ENCODE peak calls at places on chromosomes 13 and 19, in four cellular contexts. P is spleen, X is GM12878, Y is K562. G is an unnamed sample.

GRCh38 chr19:326851-327250 is 17.7 kb downstream of the MIER2 start:
- DNase-seq in P (no peak), X (no peak), Y (no peak), G (no peak)

GRCh38 chr19:1069009-1069779 is 2.2 kb downstream of the ARHGAP45 start:
- DNase-seq in P (peak), X (no peak), Y (no peak), G (no peak)

GRCh38 chr19:30212574-30212973 is 159.6 kb upstream of the ZNF536 start:
- DNase-seq in P (no peak), X (no peak), Y (no peak), G (no peak)

GRCh38 chr19:46866407-46867132 is 5.8 kb downstream of the ARHGAP35 start:
- DNase-seq in P (no peak), X (no peak), Y (peak), G (no peak)

GRCh38 chr19:50555447-50556235 is 12.6 kb downstream of the LRRC4B start:
- DNase-seq in P (no peak), X (no peak), Y (no peak), G (no peak)

GRCh38 chr19:1251233-1251502 is 2.8 kb downstream of the MIDN start:
- DNase-seq in P (no peak), X (no peak), Y (peak), G (peak)

GRCh38 chr19:4991996-4992698 is 23.2 kb downstream of the KDM4B start:
- DNase-seq in P (no peak), X (no peak), Y (no peak), G (peak)

GRCh38 chr19:3227054-3227626 is 2.7 kb downstream of the CELF5 start:
- DNase-seq in P (no peak), X (no peak), Y (no peak), G (no peak)

GRCh38 chr19:9075064-9075964 is 11.5 kb upstream of the OR1M1 start:
- DNase-seq in P (no peak), X (no peak), Y (peak), G (peak)

GRCh38 chr13:46687810-46688209 is 109.2 kb downstream of the ESD start:
- DNase-seq in P (no peak), X (no peak), Y (peak), G (no peak)

GRCh38 chr13:93320942-93321341 is 94.3 kb downstream of the GPC6 start:
- DNase-seq in P (no peak), X (no peak), Y (no peak), G (no peak)

GRCh38 chr13:30676672-30677071 is 58.7 kb upstream of the ALOX5AP start:
- DNase-seq in P (no peak), X (no peak), Y (no peak), G (no peak)

GRCh38 chr19:33473644-33474305 is 47.8 kb downstream of the PEPD start:
- DNase-seq in P (peak), X (no peak), Y (no peak), G (no peak)

GRCh38 chr19:50705422-50706019 is 14.1 kb downstream of the SHANK1 start:
- DNase-seq in P (no peak), X (peak), Y (peak), G (no peak)

GRCh38 chr13:83884141-83884540 is 1.9 kb upstream of the SLITRK1 start:
- DNase-seq in P (no peak), X (no peak), Y (no peak), G (no peak)

GRCh38 chr13:32284927-32285632 is 30.1 kb downstream of the ZAR1L start:
- DNase-seq in P (no peak), X (no peak), Y (no peak), G (peak)

GRCh38 chr13:44333950-44334675 is 39.5 kb upstream of the SERP2 start:
- DNase-seq in P (no peak), X (no peak), Y (no peak), G (no peak)

GRCh38 chr13:99316224-99316623 is 9.0 kb upstream of the GPR183 start:
- DNase-seq in P (no peak), X (no peak), Y (no peak), G (no peak)

GRCh38 chr13:40376296-40376849 is 290.1 kb downstream of the FOXO1 start:
- DNase-seq in P (no peak), X (no peak), Y (no peak), G (no peak)

GRCh38 chr13:34747507-34747906 is 194.6 kb upstream of the NBEA start:
- DNase-seq in P (no peak), X (no peak), Y (no peak), G (no peak)

GRCh38 chr13:52849727-52850395 is 1.4 kb upstream of the PCDH8 start:
- DNase-seq in P (no peak), X (no peak), Y (no peak), G (no peak)

GRCh38 chr19:3798137-3798536 is 12.0 kb upstream of the MATK start:
- DNase-seq in P (no peak), X (no peak), Y (no peak), G (no peak)

GRCh38 chr19:19485161-19485997 is 30.0 kb downstream of the TSSK6 start:
- DNase-seq in P (peak), X (no peak), Y (no peak), G (no peak)

GRCh38 chr19:58053480-58054156 is 5.5 kb upstream of the ZNF135 start:
- DNase-seq in P (no peak), X (no peak), Y (no peak), G (no peak)

GRCh38 chr13:62375653-62376052 is 960.0 kb upstream of the PCDH20 start:
- DNase-seq in P (no peak), X (no peak), Y (no peak), G (no peak)

GRCh38 chr13:114089341-114089740 is 43.1 kb downstream of the RASA3 start:
- DNase-seq in P (no peak), X (no peak), Y (no peak), G (no peak)

GRCh38 chr13:26220575-26220974 is 1.5 kb downstream of the RNF6 start:
- DNase-seq in P (no peak), X (no peak), Y (no peak), G (no peak)

GRCh38 chr19:38003427-38004099 is 96.6 kb downstream of the SIPA1L3 start:
- DNase-seq in P (peak), X (peak), Y (no peak), G (peak)

GRCh38 chr19:18208098-18208951 is 4.5 kb upstream of the RAB3A start:
- DNase-seq in P (peak), X (no peak), Y (peak), G (no peak)

GRCh38 chr19:372306-372890 is 27.8 kb upstream of the MIER2 start:
- DNase-seq in P (peak), X (no peak), Y (no peak), G (no peak)

GRCh38 chr13:96527497-96527896 is 437.6 kb downstream of the HS6ST3 start:
- DNase-seq in P (no peak), X (no peak), Y (no peak), G (no peak)

GRCh38 chr19:16117594-16118033 is 5.9 kb downstream of the RAB8A start:
- DNase-seq in P (peak), X (no peak), Y (no peak), G (no peak)

GRCh38 chr13:36904219-36904618 is 15.8 kb downstream of the SMAD9 start:
- DNase-seq in P (no peak), X (no peak), Y (no peak), G (no peak)

GRCh38 chr13:18212873-18213272 is 968.8 kb downstream of the TUBA3C start:
- DNase-seq in P (no peak), X (no peak), Y (no peak), G (peak)

GRCh38 chr13:103299079-103299478 is 232.9 kb upstream of the SLC10A2 start:
- DNase-seq in P (no peak), X (no peak), Y (no peak), G (no peak)

GRCh38 chr13:97724450-97724849 is 229.0 kb upstream of the IPO5 start:
- DNase-seq in P (no peak), X (no peak), Y (no peak), G (no peak)

GRCh38 chr13:97716746-97717145 is 236.7 kb upstream of the IPO5 start:
- DNase-seq in P (no peak), X (no peak), Y (no peak), G (no peak)

GRCh38 chr13:97719759-97720158 is 233.7 kb upstream of the IPO5 start:
- DNase-seq in P (no peak), X (no peak), Y (no peak), G (no peak)

GRCh38 chr13:97723655-97724054 is 229.8 kb upstream of the IPO5 start:
- DNase-seq in P (no peak), X (no peak), Y (no peak), G (no peak)

DNA sequence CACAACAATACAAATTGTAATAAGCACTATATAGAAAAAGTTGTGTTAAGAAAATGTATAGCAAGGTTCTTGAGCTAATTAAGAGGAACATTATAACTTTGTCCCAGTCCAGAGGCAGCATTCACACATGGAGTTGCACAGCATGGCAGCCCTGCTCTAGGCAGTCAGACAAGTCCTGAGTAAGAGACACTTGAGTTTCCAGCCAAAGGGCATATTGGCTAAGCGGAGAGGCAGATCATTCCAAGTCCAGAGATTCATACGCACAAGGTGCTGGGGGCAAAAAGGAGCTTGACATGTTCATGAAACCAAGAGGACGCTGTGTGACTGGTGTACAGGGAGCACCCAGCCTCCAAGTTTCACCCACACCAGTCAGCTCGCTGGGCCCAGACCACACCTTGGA is 232.6 kb upstream of the IPO5 start:
- DNase-seq in P (no peak), X (no peak), Y (no peak), G (no peak)
- TF ChIP-seq POLR2AphosphoS5 in P (no peak), X (no peak), Y (no peak), G (no peak)

GRCh38 chr19:42286349-42287016 is 15.4 kb upstream of the PRR19 start:
- DNase-seq in P (peak), X (no peak), Y (peak), G (no peak)
- H3K4me3 ChIP-seq in P (no peak), X (peak), Y (no peak), G (no peak)

GRCh38 chr19:52601025-52601973 is 31.2 kb downstream of the ZNF701 start:
- DNase-seq in P (peak), X (peak), Y (peak), G (peak)
- TF ChIP-seq POLR2AphosphoS5 in P (peak), X (peak), Y (peak), G (peak)

GRCh38 chr19:12481781-12482504 is 2.7 kb downstream of the ZNF709 start:
- DNase-seq in P (no peak), X (no peak), Y (no peak), G (no peak)
- H3K4me3 ChIP-seq in P (no peak), X (peak), Y (no peak), G (no peak)

DNA sequence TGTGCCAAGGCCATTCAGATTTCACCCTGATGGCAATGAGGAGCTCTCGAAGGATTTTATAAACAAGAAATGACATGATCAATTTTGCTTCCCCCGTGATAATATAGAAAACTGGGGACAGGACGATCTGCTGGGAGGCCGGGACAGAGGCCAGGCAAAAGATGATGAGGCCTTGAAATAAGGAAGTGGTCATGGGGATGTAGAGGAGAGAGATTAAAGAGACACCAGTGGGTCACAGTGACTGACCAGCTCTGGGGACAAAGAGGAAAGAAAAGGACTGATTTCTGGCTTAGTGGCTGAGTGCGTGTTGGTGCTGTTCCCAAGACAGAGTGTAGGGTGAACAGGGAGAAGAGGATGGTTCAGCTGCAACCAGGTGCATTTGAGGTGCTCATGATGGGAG is 68.7 kb upstream of the FLT1 start:
- DNase-seq in P (no peak), X (no peak), Y (no peak), G (no peak)
- TF ChIP-seq POLR2AphosphoS5 in P (no peak), X (no peak), Y (no peak), G (no peak)

DNA sequence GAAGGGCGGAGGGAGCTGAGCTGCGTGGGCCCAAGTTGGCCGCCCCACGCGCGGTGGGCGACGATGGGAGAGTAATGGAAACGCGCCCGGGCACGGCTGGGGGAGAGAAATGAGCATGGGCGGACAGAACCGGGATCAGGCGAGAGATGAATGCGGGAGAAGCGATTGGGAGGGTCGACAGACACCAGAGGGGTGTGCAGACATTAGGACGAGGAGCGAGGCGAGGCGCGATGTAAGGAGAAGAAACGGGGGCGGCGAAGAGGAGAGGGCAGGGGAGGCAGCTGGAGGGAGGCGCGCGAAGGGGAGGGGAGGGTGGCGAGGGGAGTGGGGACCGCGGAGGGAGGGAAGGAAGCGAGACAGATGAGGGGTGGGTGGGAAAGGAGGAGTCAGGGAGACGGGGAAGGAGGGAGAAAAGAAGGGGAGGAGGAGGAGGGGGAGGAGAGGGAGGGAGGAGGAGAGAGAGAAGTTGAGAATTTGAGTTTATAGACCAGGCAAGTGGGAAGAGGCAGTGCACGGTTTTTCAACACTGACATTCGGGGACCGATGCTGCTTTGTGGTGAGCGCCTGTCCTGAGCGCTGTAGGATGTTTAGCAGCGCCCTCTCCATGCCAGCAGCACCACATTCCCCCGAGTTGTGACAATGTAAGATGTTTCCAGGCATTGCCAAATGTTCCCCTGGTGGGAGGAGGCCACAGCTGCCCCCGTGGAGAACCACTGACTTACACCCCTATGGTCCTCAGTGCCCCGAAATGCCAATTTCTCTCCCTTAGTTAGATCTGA is at the start of gene SHISA7:
- DNase-seq in P (no peak), X (no peak), Y (peak), G (no peak)
- H3K4me3 ChIP-seq in P (no peak), X (no peak), Y (peak), G (no peak)

GRCh38 chr19:13165091-13165997 is 15.1 kb downstream of the IER2 start:
- DNase-seq in P (no peak), X (no peak), Y (no peak), G (no peak)
- TF ChIP-seq POLR2AphosphoS5 in P (no peak), X (no peak), Y (no peak), G (no peak)

G was measured in prostate gland.